ENCODE peak calls at places on chromosomes 12 and 14, in nine cellular contexts. S is AG09309; E is stimulated activated CD4-positive, alpha-beta T cell treated with anti-CD3 and anti-CD28 coated beads, Interleukin-15, amount 100 ng/mL, for 1 hour; P is activated B cell treated with CpG ODN at 0.5 μM for 24 hours; Q is GM23338; V is uterus; Z is fibroblast of pulmonary artery; T is activated naive CD4-positive, alpha-beta T cell; G is Calu3. L is an unnamed sample.

GRCh38 chr14:102574840-102575478 is 17.5 kb upstream of the RCOR1 start:
- DNase-seq in T (no peak), V (no peak), Q (peak), G (no peak), Z (no peak), E (no peak), P (no peak), S (no peak), L (no peak)

GRCh38 chr12:95473947-95474817 is at the start of gene METAP2:
- DNase-seq in S (peak), T (peak), G (peak), Z (peak), V (peak), Q (peak), E (peak), P (peak), L (peak)

GRCh38 chr12:19052689-19053088 is 76.8 kb upstream of the PLEKHA5 start:
- DNase-seq in S (no peak), P (no peak), E (no peak), Z (no peak), V (no peak), T (no peak), G (no peak), Q (peak), L (no peak)

GRCh38 chr12:50174971-50175715 is 8.0 kb upstream of the CERS5 start:
- DNase-seq in T (no peak), P (no peak), G (peak), E (no peak), V (no peak), S (peak), Q (peak), Z (peak), L (peak)

GRCh38 chr12:133106253-133106652 is 23.8 kb downstream of the ZNF891 start:
- DNase-seq in T (no peak), E (no peak), G (no peak), Z (peak), S (no peak), Q (peak), P (no peak), V (no peak), L (no peak)

GRCh38 chr12:28878629-28879028 is 270.4 kb upstream of the FAR2 start:
- DNase-seq in P (no peak), E (no peak), T (no peak), Z (no peak), G (no peak), Q (no peak), V (no peak), S (no peak), L (no peak)

GRCh38 chr12:103501447-103501846 is 5.7 kb upstream of the C12orf42 start:
- DNase-seq in E (no peak), Z (no peak), S (no peak), V (no peak), T (no peak), G (no peak), Q (no peak), P (no peak), L (no peak)

GRCh38 chr12:121702944-121703343 is 9.6 kb upstream of the TMEM120B start:
- DNase-seq in E (no peak), T (no peak), S (no peak), P (no peak), G (no peak), V (no peak), Q (no peak), Z (no peak), L (no peak)

GRCh38 chr14:105499256-105500035 is 8.4 kb downstream of the TEDC1 start:
- DNase-seq in Q (no peak), V (no peak), E (no peak), G (no peak), P (no peak), T (no peak), S (no peak), Z (no peak), L (no peak)

GRCh38 chr14:101104485-101104884 is 201.0 kb upstream of the RTL1 start:
- DNase-seq in S (no peak), G (no peak), P (no peak), V (no peak), E (no peak), Q (no peak), Z (no peak), T (no peak), L (no peak)

GRCh38 chr12:59808317-59808910 is 212.6 kb downstream of the SLC16A7 start:
- DNase-seq in S (no peak), T (no peak), Z (peak), E (no peak), P (no peak), V (no peak), G (no peak), Q (peak), L (no peak)

GRCh38 chr12:38911611-38912010 is 6.2 kb upstream of the CPNE8 start:
- DNase-seq in Q (peak), V (no peak), T (no peak), G (no peak), Z (no peak), S (no peak), E (no peak), P (no peak), L (no peak)

GRCh38 chr12:132500137-132500855 is 10.3 kb downstream of the FBRSL1 start:
- DNase-seq in S (no peak), Q (no peak), Z (no peak), E (no peak), T (no peak), G (no peak), P (no peak), V (no peak), L (no peak)

GRCh38 chr12:78556651-78557050 is 307.9 kb upstream of the SYT1 start:
- DNase-seq in T (no peak), Q (no peak), Z (no peak), V (no peak), G (no peak), E (no peak), S (no peak), P (no peak), L (no peak)

GRCh38 chr12:1591543-1591942 is 2.8 kb downstream of the FBXL14 start:
- DNase-seq in P (no peak), S (no peak), E (no peak), Z (no peak), V (no peak), T (no peak), G (no peak), Q (no peak), L (no peak)

GRCh38 chr12:55729592-55730446 is 1.0 kb upstream of the CD63 start:
- DNase-seq in S (peak), Z (peak), G (peak), E (no peak), Q (peak), V (peak), P (peak), T (peak), L (no peak)

GRCh38 chr12:54329756-54330155 is 4.8 kb downstream of the COPZ1 start:
- DNase-seq in Q (peak), Z (no peak), T (no peak), G (no peak), E (no peak), S (no peak), V (no peak), P (no peak), L (no peak)

GRCh38 chr12:7075931-7076330 is 15.4 kb downstream of the C1S start:
- DNase-seq in T (no peak), V (no peak), Q (no peak), G (no peak), S (peak), Z (peak), E (no peak), P (no peak), L (no peak)

GRCh38 chr12:21248679-21249078 is 86.0 kb downstream of the SLCO1A2 start:
- DNase-seq in V (no peak), Z (peak), G (no peak), Q (peak), T (no peak), P (no peak), E (no peak), S (no peak), L (no peak)

GRCh38 chr12:123498126-123498825 is 35.2 kb downstream of the RILPL1 start:
- DNase-seq in V (no peak), Z (no peak), G (no peak), P (no peak), T (no peak), E (no peak), Q (no peak), S (no peak), L (no peak)

GRCh38 chr14:78997811-78998210 is 827.6 kb downstream of the NRXN3 start:
- DNase-seq in S (no peak), Z (peak), P (no peak), V (no peak), G (no peak), Q (no peak), E (no peak), T (no peak), L (no peak)

GRCh38 chr12:64098709-64099354 is 123.3 kb downstream of the KICS2 start:
- DNase-seq in P (no peak), V (peak), E (no peak), G (no peak), Q (no peak), Z (peak), S (no peak), T (no peak), L (no peak)

GRCh38 chr12:13780453-13780852 is 200.9 kb downstream of the GRIN2B start:
- DNase-seq in V (no peak), E (no peak), P (no peak), G (no peak), Z (peak), S (no peak), Q (no peak), T (no peak), L (no peak)

GRCh38 chr12:99658950-99659349 is 11.4 kb downstream of the GARIN6 start:
- DNase-seq in P (no peak), S (no peak), E (no peak), V (no peak), T (no peak), Q (peak), G (no peak), Z (peak), L (no peak)

GRCh38 chr14:68598621-68599447 is 194.0 kb downstream of the ZFP36L1 start:
- DNase-seq in T (no peak), Z (peak), Q (no peak), E (no peak), V (peak), S (peak), P (no peak), G (peak), L (no peak)

GRCh38 chr14:90839024-90839888 is 23.0 kb upstream of the TTC7B start:
- DNase-seq in S (no peak), E (no peak), T (no peak), Q (no peak), G (no peak), V (peak), P (no peak), Z (peak), L (no peak)

GRCh38 chr12:119061208-119061796 is 80.0 kb downstream of the SRRM4 start:
- DNase-seq in Q (peak), T (no peak), Z (peak), S (no peak), G (peak), E (no peak), V (peak), P (no peak), L (no peak)

GRCh38 chr14:99201351-99202073 is 70.5 kb downstream of the BCL11B start:
- DNase-seq in T (no peak), E (no peak), Q (peak), S (no peak), V (no peak), P (no peak), Z (no peak), G (no peak), L (no peak)

GRCh38 chr12:6603095-6603567 is 4.0 kb downstream of the CHD4 start:
- DNase-seq in Q (no peak), Z (peak), G (no peak), S (no peak), P (no peak), E (no peak), T (no peak), V (peak), L (no peak)

GRCh38 chr14:68967459-68967940 is 11.6 kb downstream of the ACTN1 start:
- DNase-seq in Q (no peak), S (no peak), Z (no peak), P (no peak), T (no peak), G (no peak), V (no peak), E (no peak), L (no peak)

GRCh38 chr12:92408072-92408900 is 262.6 kb upstream of the BTG1 start:
- DNase-seq in Z (peak), Q (peak), P (no peak), E (no peak), S (no peak), V (no peak), T (no peak), G (peak), L (peak)

GRCh38 chr12:104637616-104638015 is 180.9 kb downstream of the CHST11 start:
- DNase-seq in T (no peak), V (no peak), S (no peak), E (no peak), Q (no peak), P (no peak), G (no peak), Z (no peak), L (no peak)

GRCh38 chr12:43094886-43095285 is 457.1 kb downstream of the ADAMTS20 start:
- DNase-seq in Z (peak), Q (no peak), V (no peak), G (no peak), T (no peak), P (no peak), S (no peak), E (no peak), L (no peak)

GRCh38 chr12:64825143-64826011 is 930 bp downstream of the TBC1D30 start:
- DNase-seq in Q (peak), G (no peak), Z (no peak), V (no peak), T (no peak), S (no peak), E (no peak), P (no peak), L (no peak)

GRCh38 chr12:76637807-76638206 is 78.2 kb upstream of the OSBPL8 start:
- DNase-seq in Z (no peak), S (no peak), V (no peak), E (no peak), G (no peak), T (no peak), P (no peak), Q (no peak), L (no peak)